ENCODE peak calls at places on chromosomes 13 and 19, in ten cellular contexts. F is fibroblast of lung, A is upper lobe of left lung, O is nephron progenitor cell, T is MM.1S, Z is stomach, Q is cardiac muscle cell, V is PC-3, H is pancreas, D is WTC11. K is an unnamed sample.

GRCh38 chr19:18519962-18520847 is 1.7 kb downstream of the ELL start:
- DNase-seq in F (peak), H (peak), T (peak), A (peak), Z (peak), Q (peak), V (peak), D (peak), O (peak), K (peak)

GRCh38 chr19:17942582-17943283 is 9.9 kb downstream of the CCDC124 start:
- DNase-seq in Z (no peak), V (no peak), A (no peak), D (peak), H (no peak), Q (no peak), F (no peak), O (no peak), T (no peak), K (no peak)

GRCh38 chr13:25741796-25742195 is 310.0 kb downstream of the SHISA2 start:
- DNase-seq in Z (no peak), A (no peak), O (no peak), Q (no peak), V (no peak), D (no peak), H (no peak), T (no peak), F (no peak), K (no peak)

GRCh38 chr19:2492870-2493269 is 16.9 kb downstream of the GADD45B start:
- DNase-seq in H (no peak), Q (no peak), Z (no peak), V (no peak), O (no peak), T (no peak), A (no peak), D (no peak), F (no peak), K (no peak)

GRCh38 chr19:16895467-16896097 is 6.8 kb downstream of the F2RL3 start:
- DNase-seq in D (peak), Z (no peak), A (no peak), Q (peak), H (no peak), T (no peak), O (no peak), F (peak), V (no peak), K (no peak)

GRCh38 chr13:102326381-102327118 is 75.3 kb downstream of the FGF14 start:
- DNase-seq in F (no peak), V (no peak), Q (no peak), A (no peak), O (no peak), H (no peak), D (no peak), T (no peak), Z (no peak), K (no peak)

GRCh38 chr13:82614086-82614485 is 1268.2 kb downstream of the SLITRK1 start:
- DNase-seq in O (no peak), V (no peak), F (no peak), T (no peak), Z (no peak), Q (no peak), A (no peak), H (no peak), D (no peak), K (no peak)

GRCh38 chr19:32631381-32631780 is 43.6 kb downstream of the ANKRD27 start:
- DNase-seq in H (no peak), T (no peak), Q (no peak), D (no peak), V (no peak), A (no peak), Z (no peak), F (no peak), O (no peak), K (no peak)

GRCh38 chr19:16518483-16519229 is 22.5 kb downstream of the C19orf44 start:
- DNase-seq in V (no peak), F (no peak), Z (no peak), T (no peak), D (no peak), A (no peak), Q (no peak), H (no peak), O (no peak), K (no peak)

GRCh38 chr13:99971576-99972189 is at the start of gene ZIC5:
- DNase-seq in F (no peak), Z (no peak), V (no peak), Q (no peak), O (peak), T (no peak), D (peak), A (no peak), H (no peak), K (no peak)

GRCh38 chr19:1125601-1126533 is 22.1 kb downstream of the GPX4 start:
- DNase-seq in D (no peak), F (peak), T (no peak), Q (no peak), O (no peak), H (no peak), V (peak), Z (no peak), A (no peak), K (no peak)

GRCh38 chr13:28339419-28339818 is 155.5 kb downstream of the FLT1 start:
- DNase-seq in H (no peak), Q (no peak), Z (no peak), V (peak), F (no peak), D (no peak), O (no peak), A (no peak), T (no peak), K (peak)

GRCh38 chr19:9757544-9758501 is 10.7 kb downstream of the ZNF846 start:
- DNase-seq in Q (no peak), V (no peak), Z (no peak), F (peak), A (no peak), D (no peak), H (no peak), O (no peak), T (no peak), K (no peak)

GRCh38 chr13:45156565-45157361 is 36.5 kb downstream of the GTF2F2 start:
- DNase-seq in T (peak), D (no peak), F (no peak), Q (no peak), Z (no peak), A (no peak), O (no peak), V (no peak), H (no peak), K (no peak)

GRCh38 chr13:67967031-67967430 is 736.9 kb upstream of the PCDH9 start:
- DNase-seq in F (no peak), V (no peak), Q (no peak), O (no peak), H (no peak), A (no peak), T (no peak), D (no peak), Z (no peak), K (no peak)

GRCh38 chr19:44163789-44164188 is 1.1 kb upstream of the ZNF226 start:
- DNase-seq in H (no peak), Q (no peak), Z (no peak), V (no peak), O (no peak), A (no peak), T (no peak), F (no peak), D (no peak), K (no peak)

GRCh38 chr19:40056505-40056904 is 474 bp upstream of the ZNF780B start:
- DNase-seq in H (no peak), V (no peak), A (no peak), Z (no peak), F (no peak), Q (no peak), D (no peak), T (no peak), O (no peak), K (no peak)

GRCh38 chr19:40055049-40055448 is 982 bp downstream of the ZNF780B start:
- DNase-seq in H (no peak), O (no peak), Z (no peak), Q (no peak), T (no peak), V (no peak), A (no peak), F (no peak), D (no peak), K (no peak)

GRCh38 chr19:40057166-40057565 is 1.1 kb upstream of the ZNF780B start:
- DNase-seq in T (no peak), D (no peak), H (no peak), Q (no peak), O (no peak), A (no peak), F (no peak), Z (no peak), V (no peak), K (no peak)

GRCh38 chr19:40054632-40055031 is 1.4 kb downstream of the ZNF780B start:
- DNase-seq in H (no peak), T (no peak), D (no peak), A (no peak), F (no peak), Z (no peak), Q (no peak), O (no peak), V (no peak), K (no peak)

GRCh38 chr19:40055832-40056504 is at the start of gene ZNF780B:
- DNase-seq in Q (peak), V (peak), O (peak), T (peak), H (peak), Z (peak), D (peak), A (peak), F (peak), K (peak)
- TF ChIP-seq CTCF in Q (no peak), V (no peak), O (no peak), T (no peak), H (no peak), Z (no peak), D (no peak), A (no peak), F (no peak), K (no peak)

DNA sequence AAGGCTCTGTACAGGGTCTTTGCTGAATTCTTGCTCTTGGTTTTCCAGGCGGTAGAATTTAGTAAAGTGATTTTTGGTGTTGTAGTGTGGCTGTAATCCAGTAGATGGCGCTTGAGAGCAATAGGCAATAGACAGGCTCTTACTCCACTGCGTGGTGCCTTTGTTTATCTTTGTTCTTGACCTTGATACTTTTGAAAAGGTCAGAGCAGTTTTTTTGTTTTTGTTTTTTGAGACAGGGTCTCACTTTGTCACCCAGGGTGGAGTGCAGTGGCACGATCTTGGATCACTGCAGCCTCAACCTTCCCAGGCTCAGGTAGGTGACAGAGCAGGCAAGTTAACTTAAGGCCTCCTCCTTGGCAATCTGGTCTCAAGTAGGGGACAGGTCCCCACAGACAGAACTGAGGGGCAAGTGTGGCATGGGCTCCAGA is 12.2 kb upstream of the LILRA5 start:
- DNase-seq in Q (peak), H (peak), A (no peak), F (peak), T (peak), D (peak), O (peak), Z (no peak), V (peak), K (peak)
- TF ChIP-seq CTCF in Q (peak), H (peak), A (peak), F (peak), T (peak), D (peak), O (peak), Z (peak), V (peak), K (peak)

GRCh38 chr19:48822514-48822913 is 11.7 kb upstream of the BCAT2 start:
- DNase-seq in O (no peak), A (no peak), F (no peak), D (no peak), Q (no peak), V (no peak), T (no peak), H (no peak), Z (no peak), K (no peak)

GRCh38 chr19:48830088-48830487 is 6.2 kb downstream of the HSD17B14 start:
- DNase-seq in D (no peak), O (no peak), Q (no peak), T (no peak), V (no peak), A (no peak), F (no peak), H (no peak), Z (no peak), K (no peak)

GRCh38 chr19:48830965-48831364 is 5.3 kb downstream of the HSD17B14 start:
- DNase-seq in Z (no peak), D (no peak), V (no peak), T (no peak), A (no peak), F (no peak), H (no peak), O (no peak), Q (no peak), K (no peak)

GRCh38 chr19:48821633-48822032 is 10.8 kb upstream of the BCAT2 start:
- DNase-seq in Q (no peak), F (no peak), O (no peak), A (no peak), V (no peak), D (no peak), H (no peak), Z (no peak), T (no peak), K (no peak)

DNA sequence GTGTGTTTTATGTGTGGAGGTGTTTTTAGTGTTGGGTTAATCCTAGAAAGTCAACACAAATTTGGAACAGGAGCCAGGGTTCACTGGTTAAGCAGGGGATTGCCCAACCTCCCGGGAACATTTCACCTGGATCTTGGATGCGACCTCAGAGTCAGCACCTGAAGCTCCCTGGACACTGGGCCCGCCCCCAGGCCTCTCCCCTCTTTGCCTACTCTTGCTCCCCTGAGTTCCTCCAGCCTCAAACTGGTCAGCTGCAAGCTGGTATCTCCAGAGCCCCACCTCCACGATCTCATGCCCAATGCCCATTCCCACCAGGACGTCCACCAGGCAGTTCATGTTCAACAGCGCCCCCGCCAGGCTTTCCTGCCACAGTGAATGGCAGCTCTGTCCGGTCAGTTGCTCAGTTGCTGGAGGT is 9.7 kb downstream of the HSD17B14 start:
- DNase-seq in Q (no peak), V (no peak), H (peak), O (no peak), D (peak), F (no peak), T (no peak), Z (peak), A (peak), K (no peak)
- TF ChIP-seq CTCF in Q (peak), V (peak), H (no peak), O (no peak), D (peak), F (no peak), T (no peak), Z (no peak), A (peak), K (no peak)

GRCh38 chr13:73717632-73718031 is 416.6 kb downstream of the KLF12 start:
- DNase-seq in O (no peak), H (peak), D (no peak), Q (peak), A (no peak), Z (no peak), T (no peak), V (peak), F (peak), K (no peak)

GRCh38 chr13:73720216-73720840 is 413.9 kb downstream of the KLF12 start:
- DNase-seq in A (no peak), T (no peak), H (no peak), D (no peak), F (no peak), Z (no peak), V (no peak), O (no peak), Q (no peak), K (peak)

GRCh38 chr13:73718248-73718647 is 416.0 kb downstream of the KLF12 start:
- DNase-seq in D (no peak), Z (no peak), O (no peak), A (no peak), F (no peak), T (no peak), V (no peak), H (no peak), Q (no peak), K (no peak)

GRCh38 chr13:73721571-73721970 is 412.6 kb downstream of the KLF12 start:
- DNase-seq in D (no peak), Q (no peak), H (no peak), V (no peak), O (no peak), A (no peak), F (no peak), T (no peak), Z (no peak), K (no peak)

GRCh38 chr13:73722120-73722519 is 412.1 kb downstream of the KLF12 start:
- DNase-seq in O (no peak), H (no peak), V (peak), D (no peak), A (no peak), Z (no peak), T (no peak), F (peak), Q (peak), K (peak)
- TF ChIP-seq CTCF in O (no peak), H (no peak), V (peak), D (no peak), A (no peak), Z (no peak), T (no peak), F (peak), Q (peak), K (peak)

GRCh38 chr19:47362321-47362720 is 13.2 kb downstream of the DHX34 start:
- DNase-seq in A (no peak), D (no peak), T (no peak), F (no peak), V (no peak), Z (no peak), H (no peak), Q (no peak), O (no peak), K (no peak)

GRCh38 chr19:47353307-47353712 is 4.2 kb downstream of the DHX34 start:
- DNase-seq in D (no peak), T (no peak), F (no peak), O (no peak), A (no peak), Z (peak), H (peak), Q (no peak), V (no peak), K (no peak)

GRCh38 chr19:47356900-47357299 is 7.8 kb downstream of the DHX34 start:
- DNase-seq in D (no peak), O (no peak), A (no peak), V (peak), T (no peak), H (peak), F (no peak), Q (no peak), Z (no peak), K (no peak)

GRCh38 chr19:47363758-47364529 is 14.8 kb downstream of the DHX34 start:
- DNase-seq in F (peak), V (no peak), Z (no peak), A (no peak), T (no peak), D (peak), O (no peak), H (no peak), Q (peak), K (peak)

GRCh38 chr19:47357788-47358680 is 8.9 kb downstream of the DHX34 start:
- DNase-seq in V (no peak), O (no peak), F (no peak), A (no peak), Z (no peak), T (no peak), D (peak), Q (no peak), H (no peak), K (no peak)
- TF ChIP-seq CTCF in V (peak), O (no peak), F (peak), A (no peak), Z (no peak), T (peak), D (no peak), Q (peak), H (no peak), K (no peak)

GRCh38 chr19:3783660-3784584 is 2.3 kb downstream of the MATK start:
- DNase-seq in A (no peak), V (peak), Z (no peak), O (no peak), F (no peak), D (peak), H (no peak), T (no peak), Q (no peak), K (no peak)
- TF ChIP-seq CTCF in A (peak), V (peak), Z (no peak), O (peak), F (peak), D (peak), H (no peak), T (no peak), Q (peak), K (no peak)

GRCh38 chr19:48123907-48124675 is 13.5 kb upstream of the PLA2G4C start:
- DNase-seq in A (no peak), Q (peak), T (no peak), O (no peak), D (no peak), V (peak), Z (no peak), F (no peak), H (no peak), K (peak)
- TF ChIP-seq CTCF in A (peak), Q (peak), T (no peak), O (no peak), D (no peak), V (peak), Z (no peak), F (peak), H (no peak), K (peak)

DNA sequence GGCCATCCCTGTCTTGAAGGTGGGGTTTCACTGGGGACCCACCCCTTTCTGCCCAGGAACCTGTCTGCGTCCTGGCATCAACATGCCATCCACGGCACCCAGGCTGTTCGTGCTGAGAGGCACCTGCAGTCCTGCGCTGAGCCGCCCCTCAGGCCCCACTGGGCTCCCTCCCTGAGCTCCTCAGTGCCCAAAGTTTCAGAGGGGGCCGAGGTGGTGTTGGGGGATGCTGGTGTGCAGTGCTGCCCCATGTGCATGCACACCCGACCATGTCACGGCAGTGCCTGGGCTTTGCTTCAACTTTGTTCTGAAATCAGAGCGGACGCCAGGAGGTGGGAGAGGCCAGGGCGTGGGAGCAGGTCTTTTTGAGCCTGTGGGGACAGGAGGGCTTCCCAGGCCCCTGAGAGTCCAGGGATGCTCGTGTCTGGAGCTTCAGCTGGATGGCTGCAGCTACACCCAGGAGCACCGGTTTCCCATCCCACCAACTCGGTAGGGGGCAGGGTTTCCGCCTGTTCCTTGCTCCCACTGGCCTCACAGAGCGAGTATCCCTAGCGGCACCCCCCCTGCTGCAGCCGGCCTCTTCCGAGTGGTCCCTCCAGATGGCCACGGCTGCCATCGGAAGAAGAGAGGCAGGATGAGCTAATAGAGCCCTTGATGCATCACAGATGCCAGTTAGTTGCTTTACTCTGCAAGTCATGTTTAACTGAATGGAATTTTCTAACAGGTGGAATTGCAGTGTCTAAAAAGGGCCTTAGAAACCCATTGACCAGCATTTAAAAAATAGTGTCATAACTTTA is 44.0 kb downstream of the WDFY2 start:
- DNase-seq in T (no peak), F (no peak), V (no peak), D (no peak), Z (no peak), H (no peak), O (no peak), A (no peak), Q (no peak), K (peak)
- TF ChIP-seq CTCF in T (no peak), F (no peak), V (no peak), D (no peak), Z (no peak), H (no peak), O (no peak), A (no peak), Q (no peak), K (no peak)

K was measured in foreskin fibroblast.